ENCODE peak calls at places on chromosomes 1 and 21, in eight cellular contexts. V is Calu3, H is fibroblast of mammary gland, O is lower lobe of right lung, P is BJ, G is activated B cell treated with CpG ODN at 0.5 μM for 24 hours, Q is B cell, I is AG09309. U is an unnamed sample.

GRCh38 chr1:195701149-195701548 is 907.1 kb downstream of the KCNT2 start:
- DNase-seq in G (no peak), I (no peak), Q (no peak), H (no peak), O (no peak), V (no peak), P (no peak), U (no peak)

GRCh38 chr1:154999651-155000474 is 2.7 kb upstream of the ZBTB7B start:
- DNase-seq in I (no peak), P (no peak), Q (peak), H (no peak), G (peak), O (no peak), V (peak), U (peak)

GRCh38 chr1:198865288-198865687 is 226.4 kb downstream of the PTPRC start:
- DNase-seq in Q (no peak), G (no peak), I (no peak), O (no peak), P (no peak), H (no peak), V (no peak), U (no peak)

GRCh38 chr1:42163536-42164503 is 725 bp downstream of the GUCA2A start:
- DNase-seq in I (no peak), V (no peak), P (no peak), O (no peak), Q (no peak), G (no peak), H (no peak), U (no peak)

GRCh38 chr1:1213919-1214599 is at the start of gene TNFRSF4:
- DNase-seq in Q (no peak), V (no peak), I (no peak), P (no peak), O (no peak), H (no peak), G (no peak), U (no peak)

GRCh38 chr1:174700775-174701174 is 253.0 kb downstream of the GPR52 start:
- DNase-seq in P (peak), V (no peak), I (peak), H (peak), Q (no peak), G (no peak), O (no peak), U (no peak)

GRCh38 chr21:16194851-16195251 is 465.1 kb downstream of the USP25 start:
- DNase-seq in I (no peak), H (peak), O (no peak), V (no peak), G (no peak), Q (no peak), P (no peak), U (no peak)

GRCh38 chr1:166908942-166909341 is 32.9 kb upstream of the TADA1 start:
- DNase-seq in Q (no peak), I (peak), V (no peak), G (no peak), O (no peak), P (no peak), H (peak), U (no peak)

GRCh38 chr1:183365093-183365492 is 53.1 kb downstream of the NMNAT2 start:
- DNase-seq in P (no peak), G (no peak), V (no peak), Q (no peak), O (no peak), I (no peak), H (no peak), U (no peak)

GRCh38 chr1:160910351-160910750 is 25.4 kb upstream of the ITLN1 start:
- DNase-seq in Q (no peak), H (no peak), O (no peak), V (no peak), P (no peak), I (no peak), G (no peak), U (no peak)

GRCh38 chr1:198969981-198970380 is 331.1 kb downstream of the PTPRC start:
- DNase-seq in P (no peak), G (no peak), O (no peak), Q (no peak), I (no peak), V (no peak), H (no peak), U (no peak)

GRCh38 chr1:21124846-21125245 is 51.9 kb downstream of the EIF4G3 start:
- DNase-seq in H (peak), P (peak), G (no peak), I (no peak), Q (no peak), O (no peak), V (no peak), U (no peak)

GRCh38 chr1:34681481-34682451 is 73.1 kb upstream of the GJB5 start:
- DNase-seq in O (no peak), V (peak), P (no peak), Q (peak), G (no peak), I (peak), H (peak), U (no peak)

GRCh38 chr1:230120949-230121381 is 53.9 kb downstream of the GALNT2 start:
- DNase-seq in I (no peak), P (no peak), Q (no peak), H (peak), V (peak), G (no peak), O (no peak), U (no peak)

GRCh38 chr21:34630536-34631143 is 15.7 kb upstream of the RCAN1 start:
- DNase-seq in O (no peak), I (peak), P (no peak), H (peak), Q (no peak), G (no peak), V (peak), U (no peak)

GRCh38 chr1:32741417-32742131 is 39.0 kb upstream of the SYNC start:
- DNase-seq in G (peak), P (no peak), V (peak), I (no peak), O (no peak), H (no peak), Q (no peak), U (no peak)

GRCh38 chr1:9846611-9847171 is 22.9 kb upstream of the CLSTN1 start:
- DNase-seq in P (no peak), Q (no peak), V (no peak), G (no peak), I (no peak), O (no peak), H (no peak), U (no peak)

GRCh38 chr1:209749660-209750059 is 6.2 kb upstream of the TRAF3IP3 start:
- DNase-seq in H (no peak), P (no peak), O (no peak), V (no peak), G (no peak), Q (no peak), I (no peak), U (no peak)

GRCh38 chr21:39321424-39321823 is 8.0 kb upstream of the BRWD1 start:
- DNase-seq in I (no peak), P (no peak), G (no peak), O (no peak), H (no peak), Q (no peak), V (no peak), U (no peak)

GRCh38 chr1:209651148-209651547 is 1.1 kb downstream of the LAMB3 start:
- DNase-seq in I (no peak), P (peak), O (peak), Q (no peak), H (peak), V (peak), G (no peak), U (no peak)

GRCh38 chr21:32386195-32386870 is 6.5 kb downstream of the URB1 start:
- DNase-seq in I (no peak), P (no peak), H (no peak), G (no peak), O (no peak), Q (no peak), V (no peak), U (no peak)

GRCh38 chr1:228277491-228278431 is 69.9 kb downstream of the OBSCN start:
- DNase-seq in Q (peak), I (no peak), H (no peak), P (no peak), O (peak), V (no peak), G (no peak), U (peak)

GRCh38 chr1:29202053-29202452 is 20.4 kb upstream of the SRSF4 start:
- DNase-seq in G (no peak), P (no peak), Q (no peak), I (no peak), H (no peak), O (no peak), V (no peak), U (no peak)

GRCh38 chr1:226268421-226269124 is 40.4 kb downstream of the LIN9 start:
- DNase-seq in P (peak), I (peak), V (no peak), H (peak), Q (no peak), O (no peak), G (no peak), U (no peak)

GRCh38 chr1:116256875-116257823 is 115.9 kb upstream of the ATP1A1 start:
- DNase-seq in I (no peak), V (no peak), H (no peak), P (no peak), Q (no peak), O (no peak), G (no peak), U (no peak)

GRCh38 chr1:109579496-109579895 is 31.1 kb downstream of the GNAI3 start:
- DNase-seq in P (no peak), H (peak), V (no peak), G (no peak), I (no peak), Q (no peak), O (no peak), U (no peak)

GRCh38 chr1:98991127-98992003 is 13.3 kb downstream of the PLPPR5 start:
- DNase-seq in H (peak), V (peak), I (peak), P (peak), O (no peak), Q (no peak), G (no peak), U (no peak)

GRCh38 chr1:116740726-116741125 is 13.5 kb upstream of the CD2 start:
- DNase-seq in G (no peak), H (no peak), I (no peak), V (no peak), P (no peak), O (no peak), Q (no peak), U (no peak)

GRCh38 chr1:11807087-11807486 is 1.1 kb downstream of the CLCN6 start:
- DNase-seq in I (no peak), O (no peak), Q (no peak), P (no peak), H (peak), G (no peak), V (no peak), U (no peak)

GRCh38 chr1:158272681-158273080 is 17.0 kb upstream of the CD1C start:
- DNase-seq in I (no peak), H (no peak), Q (no peak), V (no peak), O (no peak), G (no peak), P (no peak), U (no peak)

GRCh38 chr1:53361541-53361961 is 33.7 kb upstream of the LRP8 start:
- DNase-seq in I (no peak), O (no peak), P (no peak), G (no peak), Q (no peak), V (no peak), H (no peak), U (peak)

GRCh38 chr1:234967121-234967520 is 161.5 kb downstream of the TOMM20 start:
- DNase-seq in O (no peak), I (no peak), Q (no peak), G (no peak), V (no peak), P (no peak), H (no peak), U (no peak)

GRCh38 chr1:56967900-56968832 is 2.4 kb upstream of the C8B start:
- DNase-seq in O (peak), H (peak), I (no peak), Q (no peak), G (no peak), V (peak), P (no peak), U (no peak)
- TF ChIP-seq CTCF in O (peak), H (peak), I (peak), Q (no peak), G (no peak), V (peak), P (peak), U (peak)

DNA sequence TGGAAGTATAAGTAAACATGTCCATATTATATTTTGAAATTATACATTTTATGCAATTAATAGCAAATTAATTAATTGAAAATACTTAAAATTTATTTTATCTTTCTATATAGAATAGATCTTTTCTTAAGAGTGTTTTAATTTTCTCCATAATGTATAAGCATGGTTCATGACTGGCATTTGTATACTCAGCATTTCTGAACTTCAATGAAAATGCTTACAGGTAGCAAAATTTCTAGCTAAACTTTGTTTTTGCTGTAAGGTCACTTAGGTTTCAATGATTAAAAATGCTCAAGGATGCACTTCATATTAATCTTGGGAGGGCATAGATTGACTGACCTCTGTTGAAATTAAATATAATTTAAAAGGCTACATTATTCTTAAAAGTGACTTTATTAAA is 1108.1 kb downstream of the BRINP3 start:
- DNase-seq in P (no peak), I (no peak), V (no peak), H (no peak), O (no peak), Q (no peak), G (no peak), U (no peak)
- TF ChIP-seq CTCF in P (no peak), I (no peak), V (no peak), H (no peak), O (no peak), Q (no peak), G (no peak), U (no peak)

GRCh38 chr1:243346481-243346880 is 90.6 kb downstream of the SDCCAG8 start:
- DNase-seq in H (no peak), Q (no peak), I (no peak), P (no peak), O (no peak), G (no peak), V (no peak), U (no peak)

GRCh38 chr1:243346016-243346415 is 90.2 kb downstream of the SDCCAG8 start:
- DNase-seq in G (no peak), P (no peak), I (no peak), V (no peak), O (no peak), H (no peak), Q (no peak), U (no peak)

GRCh38 chr1:243348331-243348730 is 92.5 kb downstream of the SDCCAG8 start:
- DNase-seq in V (no peak), O (no peak), H (no peak), G (no peak), I (no peak), P (no peak), Q (no peak), U (no peak)

GRCh38 chr1:243343970-243344749 is 88.3 kb downstream of the SDCCAG8 start:
- DNase-seq in P (no peak), V (peak), Q (no peak), G (no peak), O (no peak), I (no peak), H (peak), U (no peak)

GRCh38 chr1:243345205-243345604 is 89.4 kb downstream of the SDCCAG8 start:
- DNase-seq in O (no peak), V (peak), I (no peak), Q (no peak), H (peak), G (no peak), P (no peak), U (no peak)
- TF ChIP-seq CTCF in O (no peak), V (no peak), I (no peak), Q (no peak), H (no peak), G (no peak), P (no peak), U (peak)

GRCh38 chr1:244209955-244210354 is 158.9 kb downstream of the ZBTB18 start:
- DNase-seq in V (no peak), O (no peak), P (no peak), G (no peak), H (no peak), I (no peak), Q (no peak), U (no peak)

GRCh38 chr1:244211559-244211944 is 160.5 kb downstream of the ZBTB18 start:
- DNase-seq in O (no peak), V (no peak), P (no peak), G (no peak), I (peak), H (peak), Q (no peak), U (no peak)

GRCh38 chr1:244212792-244213475 is 161.9 kb downstream of the ZBTB18 start:
- DNase-seq in Q (no peak), I (no peak), O (no peak), V (no peak), P (no peak), G (no peak), H (no peak), U (no peak)

GRCh38 chr1:244212219-244212618 is 161.1 kb downstream of the ZBTB18 start:
- DNase-seq in P (no peak), V (no peak), I (no peak), Q (no peak), G (no peak), H (no peak), O (no peak), U (no peak)

GRCh38 chr1:244210884-244211558 is 159.9 kb downstream of the ZBTB18 start:
- DNase-seq in O (no peak), G (no peak), Q (no peak), H (peak), P (no peak), I (no peak), V (no peak), U (no peak)
- TF ChIP-seq CTCF in O (peak), G (no peak), Q (no peak), H (peak), P (peak), I (peak), V (peak), U (peak)

DNA sequence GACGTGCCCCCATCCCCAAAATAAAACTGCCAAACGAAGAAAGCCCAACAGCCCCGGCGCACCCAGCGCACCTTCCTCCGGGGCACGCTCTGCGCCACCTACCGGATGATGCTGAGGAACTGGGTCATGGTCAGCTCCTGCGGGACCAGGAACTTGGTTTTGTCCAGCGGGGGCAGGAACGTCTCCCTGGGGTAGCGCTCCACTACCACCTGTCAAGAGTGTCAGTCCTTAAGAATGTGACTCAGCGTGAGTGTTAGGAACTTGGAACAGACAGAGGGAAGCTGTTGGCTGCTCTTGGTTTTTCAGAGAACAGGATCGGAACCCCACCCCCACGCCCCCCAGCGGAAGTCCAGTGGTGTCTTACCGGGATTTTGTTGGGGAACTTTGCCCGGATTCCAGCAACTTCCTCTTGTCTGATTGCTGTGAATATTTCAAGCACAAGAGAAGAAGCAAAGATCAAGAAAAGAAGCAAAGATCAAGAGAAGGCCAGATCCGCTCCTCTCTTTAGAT is 431 bp downstream of the MAP1LC3C start:
- DNase-seq in V (peak), O (peak), P (no peak), Q (peak), H (peak), I (no peak), G (peak), U (no peak)
- TF ChIP-seq CTCF in V (peak), O (peak), P (peak), Q (peak), H (peak), I (peak), G (no peak), U (peak)

DNA sequence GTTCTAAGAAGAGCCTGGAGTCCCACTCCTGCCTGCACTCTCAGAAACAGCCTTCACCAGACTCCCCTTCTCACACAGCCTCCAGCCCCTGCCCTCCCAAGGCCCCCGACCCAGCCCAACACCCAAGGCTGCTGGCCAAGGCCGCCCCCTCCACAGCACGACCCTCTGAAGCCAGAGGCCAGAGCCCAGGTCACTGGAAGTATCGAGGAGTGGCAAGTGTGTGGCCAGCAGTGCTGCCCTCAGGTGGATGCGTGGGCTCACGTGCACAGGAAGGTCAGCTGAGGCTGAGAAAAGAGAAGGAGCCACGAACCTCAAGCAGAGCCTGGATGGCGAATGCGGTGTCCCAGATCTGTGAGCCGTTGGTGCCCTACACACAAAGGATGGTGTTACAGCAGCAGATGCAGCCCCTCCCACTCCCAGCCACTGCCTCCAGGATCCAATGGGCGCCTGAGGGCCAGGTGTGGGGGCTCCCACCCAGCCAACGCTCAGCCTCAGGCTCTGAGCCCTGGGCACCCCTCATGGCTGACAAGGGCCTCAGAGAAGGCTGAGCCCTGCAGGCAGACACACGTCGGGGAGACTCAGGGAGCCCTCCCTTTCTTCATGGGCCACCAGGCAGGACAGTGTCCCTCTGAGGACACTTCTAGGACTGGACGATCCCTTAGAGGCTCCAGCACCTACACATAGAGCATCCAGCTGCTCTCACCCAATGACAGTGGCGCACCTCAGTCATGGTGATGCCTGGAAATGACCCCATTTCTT is 18.0 kb downstream of the LSS start:
- DNase-seq in G (peak), Q (no peak), I (no peak), P (no peak), H (no peak), O (peak), V (no peak), U (peak)
- TF ChIP-seq CTCF in G (no peak), Q (no peak), I (no peak), P (no peak), H (no peak), O (no peak), V (no peak), U (peak)

U was measured in chondrocyte.